ENCODE peak calls at places on chromosome 19, in eight cellular contexts. W is stimulated activated CD4-positive, alpha-beta T cell treated with anti-CD3 and anti-CD28 coated beads, Interleukin-1b, Interleukin-23, amount 100 ng/mL, for 1 hour; H is hippocampal formation; J is hypothalamus; X is NCI-H1092 treated with DMSO at 0.1 percent for 48 hours; N is SK-N-SH; Y is epithelial cell of esophagus; D is amygdala. R is an unnamed sample.

GRCh38 chr19:18966304-18966703 is 25.3 kb upstream of the HOMER3 start:
- DNase-seq in H (no peak), D (no peak), X (no peak), N (no peak), W (no peak), Y (no peak), J (no peak), R (no peak)

GRCh38 chr19:29805026-29805925 is 6.5 kb upstream of the CCNE1 start:
- DNase-seq in N (no peak), Y (no peak), X (no peak), J (no peak), W (no peak), D (no peak), H (no peak), R (no peak)

GRCh38 chr19:3357362-3357730 is 9.0 kb upstream of the NFIC start:
- DNase-seq in J (no peak), W (no peak), Y (no peak), D (no peak), N (no peak), H (no peak), X (no peak), R (no peak)

GRCh38 chr19:40217921-40218890 is at the start of gene TTC9B:
- DNase-seq in W (peak; percentile 23), D (peak; percentile 17), H (peak; percentile 24), N (peak; percentile 95), J (no peak), X (no peak), Y (no peak), R (no peak)

GRCh38 chr19:16066611-16067104 is 9.6 kb upstream of the TPM4 start:
- DNase-seq in H (no peak), W (no peak), J (no peak), Y (peak; percentile 59), D (peak; percentile 7), X (no peak), N (peak; percentile 62), R (peak; percentile 88)

GRCh38 chr19:47348819-47349795 is at the start of gene DHX34:
- DNase-seq in D (peak; percentile 94), W (peak; percentile 97), X (peak; percentile 96), H (peak; percentile 94), Y (peak; percentile 99), J (peak; percentile 86), N (peak; percentile 100), R (peak; percentile 99)

GRCh38 chr19:48752511-48753365 is at the start of gene FUT1:
- DNase-seq in J (no peak), N (peak; percentile 82), W (no peak), H (no peak), D (no peak), X (peak; percentile 37), Y (peak; percentile 96), R (peak; percentile 97)

GRCh38 chr19:17234911-17235617 is 9.0 kb downstream of the OCEL1 start:
- DNase-seq in X (peak; percentile 67), Y (peak; percentile 69), H (no peak), W (peak; percentile 47), N (peak; percentile 86), J (no peak), D (peak; percentile 10), R (peak; percentile 53)

GRCh38 chr19:36030264-36031148 is 2.2 kb downstream of the CLIP3 start:
- DNase-seq in D (no peak), W (no peak), X (no peak), H (no peak), J (no peak), N (peak; percentile 34), Y (peak; percentile 41), R (no peak)

GRCh38 chr19:11196406-11197287 is 698 bp downstream of the KANK2 start:
- DNase-seq in H (no peak), X (no peak), D (no peak), N (peak; percentile 85), W (no peak), J (no peak), Y (peak; percentile 16), R (peak; percentile 18)

GRCh38 chr19:19758164-19758563 is 25.3 kb upstream of the ZNF14 start:
- DNase-seq in D (no peak), W (no peak), Y (no peak), N (peak; percentile 20), J (no peak), X (no peak), H (no peak), R (no peak)

GRCh38 chr19:52138614-52139290 is 986 bp downstream of the ZNF616 start:
- DNase-seq in D (no peak), H (no peak), X (peak; percentile 69), W (no peak), N (peak; percentile 61), Y (peak; percentile 34), J (no peak), R (peak; percentile 55)

GRCh38 chr19:45558399-45558878 is 26.2 kb downstream of the OPA3 start:
- DNase-seq in H (peak; percentile 36), N (peak; percentile 66), D (peak; percentile 40), X (peak; percentile 6), J (no peak), W (peak; percentile 11), Y (peak; percentile 82), R (peak; percentile 63)

GRCh38 chr19:19777692-19778091 is 43.9 kb downstream of the ZNF506 start:
- DNase-seq in J (no peak), N (no peak), W (no peak), D (no peak), X (no peak), H (no peak), Y (no peak), R (no peak)

GRCh38 chr19:51621178-51621577 is 9.0 kb downstream of the SIGLEC5 start:
- DNase-seq in X (no peak), N (no peak), H (no peak), J (no peak), D (no peak), Y (no peak), W (no peak), R (no peak)

GRCh38 chr19:1295169-1296012 is 9.7 kb downstream of the EFNA2 start:
- DNase-seq in J (no peak), W (no peak), X (no peak), D (no peak), Y (no peak), N (peak; percentile 97), H (no peak), R (no peak)

GRCh38 chr19:16368385-16369305 is 44.0 kb downstream of the KLF2 start:
- DNase-seq in W (no peak), D (no peak), N (no peak), J (no peak), H (no peak), Y (no peak), X (no peak), R (no peak)

GRCh38 chr19:18167975-18168645 is 5.5 kb upstream of the IFI30 start:
- DNase-seq in J (no peak), D (no peak), H (no peak), Y (no peak), W (peak; percentile 32), N (peak; percentile 94), X (no peak), R (peak; percentile 56)

R was measured in Calu3.